ENCODE peak calls at places on chromosomes 11 and 22, in seven cellular contexts. O, B, H, U, R, J and Q are unnamed samples.

GRCh38 chr22:50186789-50187523 is 1.2 kb downstream of the TRABD start:
- DNase-seq in O (no peak), B (no peak), H (no peak), U (no peak), R (no peak), J (no peak), Q (no peak)

GRCh38 chr11:1881442-1882264 is 10.0 kb downstream of the PRR33 start:
- DNase-seq in O (no peak), B (no peak), H (no peak), U (no peak), R (no peak), J (no peak), Q (no peak)

GRCh38 chr11:112977620-112978212 is 16.5 kb downstream of the NCAM1 start:
- DNase-seq in O (no peak), B (no peak), H (no peak), U (no peak), R (no peak), J (no peak), Q (no peak)

GRCh38 chr11:133934599-133935550 is 21.9 kb downstream of the IGSF9B start:
- DNase-seq in O (peak; percentile 28), B (peak; percentile 91), H (peak; percentile 87), U (no peak), R (peak; percentile 38), J (no peak), Q (no peak)

GRCh38 chr11:75465701-75466531 is 32.9 kb upstream of the KLHL35 start:
- DNase-seq in O (no peak), B (no peak), H (no peak), U (no peak), R (no peak), J (no peak), Q (no peak)

GRCh38 chr22:22349455-22349836 is 104.9 kb downstream of the VPREB1 start:
- DNase-seq in O (no peak), B (no peak), H (no peak), U (no peak), R (no peak), J (no peak), Q (peak; percentile 48)

GRCh38 chr11:69301491-69302401 is 7.8 kb downstream of the MYEOV start:
- DNase-seq in O (peak; percentile 65), B (peak; percentile 95), H (peak; percentile 63), U (no peak), R (peak; percentile 60), J (no peak), Q (no peak)

GRCh38 chr22:22687638-22688500 is 43.5 kb downstream of the GGTLC2 start:
- DNase-seq in O (peak; percentile 90), B (no peak), H (peak; percentile 60), U (no peak), R (peak; percentile 43), J (no peak), Q (no peak)

GRCh38 chr22:23457586-23457985 is 122.5 kb downstream of the IGLL1 start:
- DNase-seq in O (peak; percentile 11), B (no peak), H (no peak), U (no peak), R (no peak), J (no peak), Q (no peak)

GRCh38 chr11:12397953-12398352 is 20.6 kb downstream of the PARVA start:
- DNase-seq in O (no peak), B (no peak), H (no peak), U (no peak), R (no peak), J (no peak), Q (no peak)

GRCh38 chr11:22657101-22657694 is 9.2 kb upstream of the GAS2 start:
- DNase-seq in O (no peak), B (no peak), H (no peak), U (no peak), R (no peak), J (no peak), Q (no peak)

GRCh38 chr11:75279273-75279672 is 38.7 kb downstream of the TPBGL start:
- DNase-seq in O (no peak), B (no peak), H (no peak), U (no peak), R (no peak), J (no peak), Q (no peak)

GRCh38 chr22:43921361-43921760 is 2.2 kb upstream of the PNPLA3 start:
- DNase-seq in O (no peak), B (peak; percentile 52), H (no peak), U (no peak), R (peak; percentile 44), J (no peak), Q (no peak)

GRCh38 chr11:116837231-116838091 is at the start of gene APOA1:
- DNase-seq in O (no peak), B (no peak), H (peak; percentile 49), U (no peak), R (peak; percentile 98), J (no peak), Q (peak; percentile 38)

GRCh38 chr11:12754582-12755250 is 80.5 kb downstream of the TEAD1 start:
- DNase-seq in O (no peak), B (no peak), H (no peak), U (no peak), R (no peak), J (no peak), Q (no peak)

GRCh38 chr22:47561766-47562165 is 799.3 kb downstream of the TBC1D22A start:
- DNase-seq in O (no peak), B (no peak), H (no peak), U (no peak), R (no peak), J (no peak), Q (no peak)
- H3K27me3 ChIP-seq in O (no peaks in the 10 kb centered on the region), B (no peaks in the 10 kb centered on the region), H (no peaks in the 10 kb centered on the region), U (no peaks in the 10 kb centered on the region), R (peaks cover 2% of the 10 kb centered on the region), J (no peaks in the 10 kb centered on the region), Q (no peaks in the 10 kb centered on the region)

GRCh38 chr11:103826856-103827255 is 209.6 kb upstream of the DDI1 start:
- DNase-seq in O (no peak), B (no peak), H (no peak), U (no peak), R (no peak), J (no peak), Q (no peak)

GRCh38 chr11:103830205-103830604 is 206.2 kb upstream of the DDI1 start:
- DNase-seq in O (no peak), B (no peak), H (no peak), U (no peak), R (no peak), J (no peak), Q (no peak)

GRCh38 chr11:103829596-103829995 is 206.8 kb upstream of the DDI1 start:
- DNase-seq in O (no peak), B (no peak), H (no peak), U (no peak), R (no peak), J (no peak), Q (no peak)

GRCh38 chr11:103824116-103824515 is 212.3 kb upstream of the DDI1 start:
- DNase-seq in O (no peak), B (no peak), H (no peak), U (no peak), R (no peak), J (no peak), Q (no peak)

DNA sequence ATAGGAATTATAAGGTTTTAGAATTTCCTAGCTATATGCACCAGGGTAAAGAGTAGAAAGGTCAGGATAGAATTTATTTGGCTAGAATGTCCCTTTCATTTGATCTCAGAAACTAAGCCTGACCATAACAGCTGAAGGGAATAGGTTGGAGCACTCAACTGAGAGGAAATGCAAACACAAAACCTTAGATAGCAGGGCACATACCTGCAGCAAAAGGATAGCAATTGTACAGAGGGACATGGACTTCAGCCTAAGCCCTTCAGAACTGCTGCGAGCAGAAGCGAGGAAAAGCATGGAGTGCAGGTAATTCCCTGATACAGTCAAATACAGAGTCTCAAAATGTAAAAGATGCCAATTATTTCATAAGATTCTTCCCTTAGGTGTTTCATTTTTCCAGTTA is 211.0 kb upstream of the DDI1 start:
- DNase-seq in O (no peak), B (no peak), H (no peak), U (no peak), R (no peak), J (no peak), Q (no peak)
- H3K36me3 ChIP-seq in O (no peaks in the 10 kb centered on the region), B (no peaks in the 10 kb centered on the region), H (no peaks in the 10 kb centered on the region), U (no peaks in the 10 kb centered on the region), R (no peaks in the 10 kb centered on the region), J (no peaks in the 10 kb centered on the region), Q (no peaks in the 10 kb centered on the region)

GRCh38 chr11:70467196-70468085 is 69.1 kb downstream of the CTTN start:
- DNase-seq in O (peak; percentile 82), B (peak; percentile 33), H (peak; percentile 85), U (no peak), R (peak; percentile 33), J (peak; percentile 45), Q (peak; percentile 38)
- TF ChIP-seq YY1 in O (no peak), B (no peak), H (no peak), U (no peak), R (no peak), J (peak; percentile 40), Q (no peak)

GRCh38 chr22:40251106-40251505 is 73.4 kb downstream of the TNRC6B start:
- DNase-seq in O (no peak), B (no peak), H (no peak), U (no peak), R (no peak), J (no peak), Q (no peak)
- H3K27me3 ChIP-seq in O (no peaks in the 10 kb centered on the region), B (no peaks in the 10 kb centered on the region), H (no peaks in the 10 kb centered on the region), U (no peaks in the 10 kb centered on the region), R (no peaks in the 10 kb centered on the region), J (no peaks in the 10 kb centered on the region), Q (no peaks in the 10 kb centered on the region)

GRCh38 chr11:7319501-7319900 is 67.8 kb downstream of the SYT9 start:
- DNase-seq in O (no peak), B (no peak), H (no peak), U (no peak), R (no peak), J (no peak), Q (no peak)

GRCh38 chr11:7321708-7322448 is 70.2 kb downstream of the SYT9 start:
- DNase-seq in O (no peak), B (no peak), H (no peak), U (no peak), R (no peak), J (no peak), Q (no peak)
- H3K36me3 ChIP-seq in O (no peaks in the 10 kb centered on the region), B (no peaks in the 10 kb centered on the region), H (no peaks in the 10 kb centered on the region), U (no peaks in the 10 kb centered on the region), R (no peaks in the 10 kb centered on the region), J (no peaks in the 10 kb centered on the region), Q (no peaks in the 10 kb centered on the region)

GRCh38 chr22:29071261-29072045 is 1.4 kb upstream of the KREMEN1 start:
- DNase-seq in O (no peak), B (no peak), H (no peak), U (peak; percentile 43), R (peak; percentile 71), J (no peak), Q (no peak)
- TF ChIP-seq YY1 in O (no peak), B (no peak), H (no peak), U (no peak), R (peak; percentile 36), J (no peak), Q (no peak)